ENCODE peak calls at places on chromosomes 6 and 20, in six cellular contexts. E, U, A, T, K and S are unnamed samples.

GRCh38 chr6:29926795-29927427 is 15.4 kb upstream of the HLA-A start:
- DNase-seq in K (peak), E (no peak), A (peak), U (peak), T (peak), S (peak)

GRCh38 chr6:104281370-104281769 is 578.3 kb downstream of the HACE1 start:
- DNase-seq in T (no peak), U (no peak), K (no peak), A (no peak), E (no peak), S (peak)

GRCh38 chr6:136548582-136549330 is 1.5 kb downstream of the MAP7 start:
- DNase-seq in A (no peak), T (no peak), U (no peak), E (no peak), K (no peak), S (no peak)

GRCh38 chr6:7041511-7042026 is 66.2 kb upstream of the RREB1 start:
- DNase-seq in A (no peak), E (no peak), U (no peak), T (no peak), K (no peak), S (peak)

GRCh38 chr6:137823826-137824501 is 43.1 kb upstream of the TNFAIP3 start:
- DNase-seq in U (peak), K (peak), T (no peak), A (no peak), E (peak), S (no peak)

GRCh38 chr6:2784930-2785329 is 19.7 kb downstream of the WRNIP1 start:
- DNase-seq in K (no peak), U (no peak), E (no peak), T (no peak), A (no peak), S (no peak)

GRCh38 chr20:61850457-61850856 is 215.2 kb downstream of the TAF4 start:
- DNase-seq in T (no peak), K (no peak), U (no peak), E (no peak), A (no peak), S (no peak)

GRCh38 chr20:16292227-16292626 is 281.0 kb downstream of the KIF16B start:
- DNase-seq in K (no peak), T (no peak), A (no peak), U (no peak), E (no peak), S (no peak)

GRCh38 chr6:35711731-35712130 is 23.0 kb upstream of the FKBP5 start:
- DNase-seq in T (no peak), U (no peak), E (no peak), A (no peak), K (no peak), S (no peak)

GRCh38 chr20:10877345-10877744 is 203.5 kb upstream of the JAG1 start:
- DNase-seq in K (no peak), E (no peak), A (no peak), T (no peak), U (peak), S (no peak)

GRCh38 chr6:11770546-11771466 is 7.8 kb downstream of the ADTRP start:
- DNase-seq in K (peak), A (peak), E (peak), U (peak), T (peak), S (peak)

GRCh38 chr20:13449868-13450441 is 188.8 kb downstream of the TASP1 start:
- DNase-seq in E (no peak), A (no peak), U (no peak), K (no peak), T (no peak), S (no peak)

GRCh38 chr6:8174571-8174970 is 72.2 kb upstream of the EEF1E1 start:
- DNase-seq in U (no peak), A (no peak), K (no peak), E (no peak), T (no peak), S (no peak)

GRCh38 chr20:16719421-16719820 is 10.4 kb upstream of the SNRPB2 start:
- DNase-seq in U (no peak), K (no peak), E (no peak), T (no peak), A (no peak), S (no peak)

GRCh38 chr6:161137839-161138544 is 135.9 kb downstream of the AGPAT4 start:
- DNase-seq in U (no peak), T (no peak), A (no peak), E (no peak), K (no peak), S (no peak)

GRCh38 chr20:51510169-51510568 is 32.4 kb downstream of the NFATC2 start:
- DNase-seq in A (no peak), K (no peak), E (no peak), T (no peak), U (no peak), S (no peak)

GRCh38 chr6:6320901-6321300 is 439 bp upstream of the F13A1 start:
- DNase-seq in T (no peak), K (no peak), A (no peak), E (no peak), U (no peak), S (no peak)

GRCh38 chr6:162108041-162108440 is 619.5 kb downstream of the PRKN start:
- DNase-seq in U (no peak), K (no peak), A (no peak), T (no peak), E (no peak), S (no peak)

GRCh38 chr6:105611606-105612005 is 208.7 kb upstream of the PREP start:
- DNase-seq in A (no peak), T (no peak), E (no peak), K (no peak), U (no peak), S (no peak)

GRCh38 chr6:105799051-105799450 is 287.1 kb upstream of the PRDM1 start:
- DNase-seq in U (no peak), A (no peak), T (no peak), K (no peak), E (no peak), S (no peak)

GRCh38 chr6:149211046-149211571 is 106.4 kb upstream of the TAB2 start:
- DNase-seq in K (no peak), A (peak), U (no peak), E (no peak), T (no peak), S (peak)

GRCh38 chr20:10594286-10594868 is 79.4 kb downstream of the JAG1 start:
- DNase-seq in T (no peak), K (no peak), U (no peak), A (no peak), E (no peak), S (no peak)

GRCh38 chr6:97524846-97525245 is 241.8 kb upstream of the MMS22L start:
- DNase-seq in K (no peak), U (no peak), A (no peak), E (no peak), T (no peak), S (no peak)

GRCh38 chr20:5000263-5001173 is 792 bp downstream of the SLC23A2 start:
- DNase-seq in A (peak), U (peak), T (no peak), E (peak), K (peak), S (no peak)

GRCh38 chr20:47466193-47466592 is 35.5 kb upstream of the NCOA3 start:
- DNase-seq in U (no peak), T (no peak), K (no peak), E (no peak), A (no peak), S (no peak)

GRCh38 chr20:25484224-25484846 is 76.9 kb downstream of the GINS1 start:
- DNase-seq in U (no peak), K (no peak), A (no peak), T (no peak), E (no peak), S (no peak)

GRCh38 chr6:138815797-138816528 is 20.1 kb downstream of the ECT2L start:
- DNase-seq in U (no peak), A (peak), K (peak), T (peak), E (peak), S (peak)

GRCh38 chr6:11732036-11732545 is 46.5 kb downstream of the ADTRP start:
- DNase-seq in A (peak), T (no peak), U (peak), K (no peak), E (no peak), S (peak)

DNA sequence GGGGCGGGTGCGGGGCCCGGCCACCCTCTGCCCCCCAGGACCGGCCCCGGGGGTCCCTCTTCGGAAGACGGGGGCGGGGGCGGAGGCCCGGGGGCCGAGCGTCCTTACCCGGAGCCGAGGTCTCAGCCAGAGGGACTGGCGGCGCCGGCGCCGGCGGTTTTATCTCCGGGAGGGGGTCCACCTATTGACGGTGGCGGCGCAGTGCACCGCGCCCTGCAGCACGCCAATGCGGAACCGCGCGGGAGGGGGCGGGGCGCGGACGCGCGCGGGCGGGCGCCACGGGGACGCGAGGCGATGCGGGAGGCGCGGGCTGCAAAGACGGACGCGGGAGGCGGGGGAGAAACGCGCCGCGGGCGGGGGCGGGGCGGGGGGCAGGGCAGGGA is at the start of gene EEF1A2:
- DNase-seq in K (peak), E (peak), U (peak), T (peak), A (no peak), S (no peak)
- TF ChIP-seq CTCF in K (peak), E (no peak), U (peak), T (peak), A (no peak), S (no peak)

GRCh38 chr6:150720774-150721233 is 121.1 kb downstream of the PLEKHG1 start:
- DNase-seq in A (peak), K (peak), U (no peak), E (no peak), T (no peak), S (peak)
- H3K4me3 ChIP-seq in A (no peak), K (no peak), U (no peak), E (no peak), T (no peak), S (no peak)

GRCh38 chr20:59078231-59078630 is 35.6 kb upstream of the PRELID3B start:
- DNase-seq in E (no peak), T (no peak), K (no peak), A (no peak), U (no peak), S (no peak)

GRCh38 chr20:59081036-59081435 is 38.5 kb upstream of the PRELID3B start:
- DNase-seq in E (no peak), A (no peak), U (no peak), K (no peak), T (no peak), S (no peak)

GRCh38 chr20:59084041-59084841 is 41.7 kb upstream of the PRELID3B start:
- DNase-seq in U (no peak), E (no peak), T (no peak), A (no peak), K (no peak), S (no peak)

GRCh38 chr20:59082981-59083380 is 40.4 kb upstream of the PRELID3B start:
- DNase-seq in K (no peak), T (no peak), U (no peak), E (no peak), A (no peak), S (no peak)

DNA sequence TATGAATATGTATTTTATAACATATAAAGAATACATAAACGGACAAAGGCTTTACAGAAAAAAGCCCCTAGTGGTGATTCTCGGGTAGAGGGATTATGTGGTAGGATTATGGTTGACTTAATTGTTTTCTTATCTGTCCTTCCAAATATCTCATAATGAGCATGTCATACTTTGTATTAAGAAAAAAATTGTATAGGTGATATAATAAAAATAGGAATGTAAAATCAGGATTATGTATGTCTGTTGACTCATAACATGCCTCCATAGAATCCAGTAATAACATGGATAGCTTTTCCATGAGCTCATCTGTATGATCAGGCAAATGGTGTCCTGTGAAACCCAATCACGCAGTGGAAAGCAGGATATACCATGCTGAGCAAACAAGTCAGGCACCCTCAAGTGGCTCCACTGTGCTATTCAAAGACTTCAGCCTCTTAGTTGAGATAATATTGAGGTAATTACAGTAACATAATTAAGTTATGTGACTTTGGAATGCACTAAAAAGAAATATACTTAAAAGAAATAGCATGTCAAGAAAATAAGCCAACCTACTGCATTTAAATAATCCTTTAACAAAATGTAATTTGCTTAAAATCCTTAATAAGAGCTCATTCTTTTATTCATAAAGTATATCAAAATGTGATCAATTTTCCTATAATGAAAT is 39.6 kb upstream of the PRELID3B start:
- DNase-seq in K (no peak), T (no peak), U (no peak), E (no peak), A (no peak), S (peak)
- TF ChIP-seq CTCF in K (no peak), T (peak), U (peak), E (peak), A (peak), S (peak)

DNA sequence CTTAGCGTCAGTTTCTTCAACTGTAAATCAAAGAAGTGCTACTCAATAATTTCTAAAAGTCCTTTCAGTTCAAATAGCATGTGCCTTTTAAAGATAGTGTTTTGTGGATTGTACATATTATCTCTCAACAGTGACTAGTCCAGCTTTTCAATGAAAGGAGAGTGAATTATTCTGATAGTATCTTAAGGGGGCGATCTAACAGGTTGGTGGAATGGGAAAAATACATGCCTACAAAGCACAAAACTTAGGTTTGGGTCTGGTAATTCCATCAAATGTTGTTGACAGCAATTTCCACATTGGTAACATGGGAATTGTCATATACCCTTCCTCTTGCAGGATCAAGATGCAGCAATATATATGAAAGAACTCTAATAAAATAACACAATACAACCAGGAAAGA is 50.1 kb upstream of the HDGFL1 start:
- DNase-seq in E (no peak), A (no peak), U (no peak), K (no peak), T (no peak), S (no peak)
- H3K4me3 ChIP-seq in E (no peak), A (no peak), U (no peak), K (no peak), T (no peak), S (no peak)

DNA sequence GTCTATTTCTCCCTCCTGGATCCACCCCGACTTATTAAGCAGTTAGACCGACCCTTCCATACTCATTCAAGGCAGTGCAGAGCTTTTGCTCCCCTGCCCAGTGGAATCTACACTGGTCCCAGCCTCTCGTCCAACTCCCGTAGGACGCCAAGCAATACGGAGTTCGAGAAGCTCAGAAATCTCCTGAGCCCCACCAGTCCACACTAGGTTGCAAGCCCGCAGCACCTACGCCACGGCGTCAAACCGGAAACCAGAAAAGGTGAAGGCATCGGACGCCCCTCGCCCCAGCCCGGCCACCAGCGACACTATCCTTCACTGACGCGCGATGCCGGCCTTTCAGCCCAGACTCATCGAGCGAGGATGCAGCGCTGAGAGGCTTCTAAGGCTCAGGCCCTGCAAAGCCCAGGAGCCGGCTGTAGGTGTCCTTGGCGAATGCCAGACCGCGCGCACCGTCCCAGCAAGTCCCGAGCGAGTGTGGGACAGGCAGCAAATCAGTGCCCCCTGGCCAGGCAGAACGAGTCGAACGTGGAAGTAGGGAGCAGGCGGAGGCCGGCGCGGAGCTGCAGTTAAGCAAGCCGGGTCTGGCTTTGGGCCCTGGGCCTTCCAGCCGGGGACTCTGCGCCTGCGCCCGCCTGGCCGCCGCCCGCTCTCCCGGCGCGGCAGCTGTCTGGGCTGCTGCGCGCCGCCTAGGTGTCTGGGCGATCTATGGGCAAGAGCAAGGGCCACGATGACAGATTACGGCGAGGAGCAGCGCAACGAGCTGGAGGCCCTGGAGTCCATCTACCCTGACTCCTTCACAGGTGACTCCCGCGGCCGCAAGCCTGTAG is at the start of gene RWDD1:
- DNase-seq in T (peak), A (peak), E (peak), U (peak), K (peak), S (peak)
- TF ChIP-seq CTCF in T (no peak), A (no peak), E (no peak), U (no peak), K (no peak), S (no peak)